ENCODE peak calls at places on chromosomes 16 and 17, in four cellular contexts. G is stimulated activated CD8-positive, alpha-beta memory T cell treated with anti-CD3 and anti-CD28 coated beads, Interleukin-4, amount 100 ng/mL, for 1 hour; P is right cardiac atrium; S is AG09319. H is an unnamed sample.

GRCh38 chr16:8251727-8252126 is 338.6 kb downstream of the TMEM114 start:
- DNase-seq in G (no peak), P (no peak), S (no peak), H (no peak)

GRCh38 chr17:44223574-44224046 is 4.1 kb upstream of the UBTF start:
- DNase-seq in P (no peak), S (no peak), G (no peak), H (no peak)

GRCh38 chr17:78343433-78344201 is 16.3 kb downstream of the SOCS3 start:
- DNase-seq in G (peak), S (no peak), P (peak), H (no peak)

GRCh38 chr17:83151442-83152220 is 72.2 kb downstream of the METRNL start:
- DNase-seq in P (peak), S (no peak), G (no peak), H (no peak)

GRCh38 chr17:8056232-8056975 is 17.5 kb downstream of the ALOX15B start:
- DNase-seq in G (peak), S (no peak), P (peak), H (no peak)

GRCh38 chr17:81518785-81519283 is 6.2 kb upstream of the ACTG1 start:
- DNase-seq in G (no peak), P (peak), S (no peak), H (no peak)

GRCh38 chr17:64387545-64388171 is 3.0 kb downstream of the PECAM1 start:
- DNase-seq in P (peak), G (no peak), S (no peak), H (no peak)

GRCh38 chr17:18129041-18129502 is 20.5 kb downstream of the MYO15A start:
- DNase-seq in S (no peak), G (no peak), P (peak), H (no peak)

GRCh38 chr16:9092282-9092962 is 978 bp downstream of the HAPSTR1 start:
- DNase-seq in P (peak), S (no peak), G (no peak), H (no peak)

GRCh38 chr17:79802736-79803420 is 6.0 kb upstream of the CBX8 start:
- DNase-seq in P (no peak), G (no peak), S (no peak), H (no peak)

GRCh38 chr16:89120281-89120680 is 26.6 kb downstream of the ACSF3 start:
- DNase-seq in P (no peak), S (no peak), G (no peak), H (no peak)

GRCh38 chr17:19327039-19327776 is 35.3 kb downstream of the B9D1 start:
- DNase-seq in G (no peak), P (no peak), S (peak), H (peak)

GRCh38 chr16:55490301-55490700 is 11.3 kb downstream of the MMP2 start:
- DNase-seq in P (no peak), G (no peak), S (no peak), H (no peak)

GRCh38 chr17:68909066-68909465 is 46.1 kb downstream of the ABCA8 start:
- DNase-seq in P (peak), G (no peak), S (peak), H (peak)

GRCh38 chr17:4789701-4789950 is 862 bp downstream of the GLTPD2 start:
- DNase-seq in S (no peak), G (no peak), P (no peak), H (no peak)

GRCh38 chr16:57166951-57167350 is 18.9 kb downstream of the PSME3IP1 start:
- DNase-seq in S (no peak), P (peak), G (no peak), H (no peak)

GRCh38 chr16:61879-62281 is 8.3 kb downstream of the SNRNP25 start:
- DNase-seq in G (no peak), P (peak), S (no peak), H (no peak)

GRCh38 chr16:48535831-48536599 is 74.0 kb downstream of the N4BP1 start:
- DNase-seq in P (peak), S (peak), G (no peak), H (peak)

GRCh38 chr16:83215417-83216001 is 588.7 kb downstream of the CDH13 start:
- DNase-seq in S (no peak), G (no peak), P (peak), H (no peak)

GRCh38 chr16:12548270-12548983 is 255.3 kb downstream of the CPPED1 start:
- DNase-seq in S (no peak), G (no peak), P (no peak), H (no peak)

GRCh38 chr17:7852919-7853692 is 1.8 kb upstream of the TMEM88 start:
- DNase-seq in P (peak), G (no peak), S (no peak), H (no peak)

GRCh38 chr16:30658731-30659506 is 688 bp downstream of the FBRS start:
- DNase-seq in S (peak), P (peak), G (no peak), H (peak)

GRCh38 chr16:81106826-81107503 is 10.8 kb upstream of the GCSH start:
- DNase-seq in G (no peak), S (no peak), P (no peak), H (no peak)

GRCh38 chr16:4948903-4949766 is 9.0 kb upstream of the SEC14L5 start:
- DNase-seq in S (no peak), G (no peak), P (no peak), H (no peak)

GRCh38 chr17:36687736-36688135 is 86.4 kb downstream of the MRM1 start:
- DNase-seq in G (no peak), P (no peak), S (no peak), H (no peak)

GRCh38 chr16:82182237-82183003 is 12.4 kb upstream of the MPHOSPH6 start:
- DNase-seq in P (no peak), G (no peak), S (no peak), H (no peak)

GRCh38 chr17:5702951-5703510 is 118.7 kb upstream of the NLRP1 start:
- DNase-seq in P (no peak), S (no peak), G (no peak), H (no peak)

GRCh38 chr16:87966685-87967185 is 15.5 kb downstream of the BANP start:
- DNase-seq in S (no peak), P (peak), G (no peak), H (no peak)

GRCh38 chr16:11240636-11241473 is 15.1 kb downstream of the SOCS1 start:
- DNase-seq in P (peak), S (no peak), G (no peak), H (no peak)

GRCh38 chr17:4199818-4200402 is 56.9 kb downstream of the CYB5D2 start:
- DNase-seq in S (no peak), P (no peak), G (no peak), H (no peak)

GRCh38 chr16:76278976-76279375 is 1.8 kb downstream of the CNTNAP4 start:
- DNase-seq in P (no peak), S (no peak), G (no peak), H (no peak)

GRCh38 chr16:50830698-50831097 is 88.8 kb downstream of the CYLD start:
- DNase-seq in S (no peak), P (no peak), G (no peak), H (no peak)